ENCODE peak calls at places on chromosomes 11 and 22, in nine cellular contexts. N is HS-5, I is heart left ventricle, E is MCF 10A, S is fibroblast of mammary gland, Q is pons, U is GM12864, R is dorsolateral prefrontal cortex, M is HuH-7. H is an unnamed sample.

GRCh38 chr11:112882494-112883381 is 78.5 kb upstream of the NCAM1 start:
- DNase-seq in Q (no peak), S (no peak), I (peak), U (no peak), N (no peak), E (no peak), M (no peak), R (no peak), H (no peak)

GRCh38 chr11:115761348-115761747 is 257.1 kb upstream of the CADM1 start:
- DNase-seq in I (no peak), M (no peak), R (no peak), U (no peak), N (no peak), S (no peak), E (no peak), Q (no peak), H (no peak)

GRCh38 chr11:3616721-3617460 is 24.9 kb downstream of the ART5 start:
- DNase-seq in E (no peak), N (no peak), U (no peak), R (no peak), Q (no peak), I (no peak), M (no peak), S (no peak), H (peak)

GRCh38 chr11:33089776-33090175 is 50.4 kb downstream of the TCP11L1 start:
- DNase-seq in I (no peak), U (no peak), M (no peak), R (no peak), Q (no peak), E (peak), S (no peak), N (no peak), H (no peak)

GRCh38 chr22:28172948-28173360 is 253.9 kb upstream of the PITPNB start:
- DNase-seq in Q (no peak), U (no peak), E (peak), I (no peak), M (peak), S (no peak), R (no peak), N (no peak), H (no peak)

GRCh38 chr11:76095891-76096290 is 110.4 kb downstream of the WNT11 start:
- DNase-seq in U (no peak), E (no peak), R (no peak), I (no peak), S (no peak), N (no peak), Q (no peak), M (no peak), H (no peak)

GRCh38 chr22:46027219-46028068 is 50.5 kb upstream of the WNT7B start:
- DNase-seq in Q (peak), I (peak), S (no peak), R (peak), U (no peak), N (no peak), M (peak), E (no peak), H (peak)

GRCh38 chr11:35390737-35391682 is 28.3 kb downstream of the SLC1A2 start:
- DNase-seq in Q (no peak), S (peak), E (peak), I (no peak), M (peak), N (peak), R (no peak), U (peak), H (no peak)

GRCh38 chr11:1230456-1231395 is 7.9 kb downstream of the MUC5B start:
- DNase-seq in U (no peak), N (no peak), R (no peak), S (no peak), M (no peak), E (no peak), I (no peak), Q (no peak), H (no peak)

GRCh38 chr22:49770454-49771265 is 57.0 kb downstream of the BRD1 start:
- DNase-seq in U (no peak), Q (no peak), R (no peak), I (no peak), E (no peak), M (no peak), N (no peak), S (no peak), H (no peak)

GRCh38 chr11:17524221-17524620 is 20.0 kb downstream of the USH1C start:
- DNase-seq in Q (no peak), U (no peak), R (no peak), E (no peak), N (no peak), I (no peak), S (no peak), M (no peak), H (no peak)

GRCh38 chr22:44755956-44756361 is 3.6 kb downstream of the ARHGAP8 start:
- DNase-seq in I (no peak), Q (no peak), N (no peak), U (no peak), M (no peak), E (no peak), R (no peak), S (no peak), H (no peak)

GRCh38 chr11:5922749-5923426 is 19.2 kb upstream of the OR56A3 start:
- DNase-seq in I (no peak), Q (peak), N (peak), R (no peak), U (peak), E (peak), S (peak), M (no peak), H (no peak)

GRCh38 chr11:75996523-75997272 is 181.7 kb downstream of the UVRAG start:
- DNase-seq in Q (no peak), E (no peak), I (no peak), R (no peak), M (no peak), U (no peak), N (no peak), S (no peak), H (no peak)

GRCh38 chr11:34899633-34900016 is 16.6 kb downstream of the APIP start:
- DNase-seq in M (no peak), R (no peak), I (no peak), Q (no peak), E (peak), U (no peak), S (no peak), N (no peak), H (no peak)

GRCh38 chr11:73478737-73479347 is 102.6 kb downstream of the RELT start:
- DNase-seq in M (peak), S (peak), Q (peak), R (no peak), N (no peak), E (peak), U (no peak), I (no peak), H (no peak)

H was measured in tibial artery.